ENCODE peak calls at places on chromosomes 1 and 21, in seven cellular contexts. M is anterior cingulate cortex; O is COR-L47; K is Kasumi-1; S is Calu3; B is activated CD4-positive, CD25-positive, alpha-beta regulatory T cell; X is HT-29. H is an unnamed sample.

GRCh38 chr1:2199042-2199810 is 4.7 kb upstream of the FAAP20 start:
- DNase-seq in M (peak; percentile 71), O (peak; percentile 59), K (peak; percentile 64), S (peak; percentile 72), B (peak; percentile 59), X (peak; percentile 81), H (peak; percentile 57)

GRCh38 chr21:35925497-35925896 is 134.8 kb downstream of the SETD4 start:
- DNase-seq in M (no peak), O (no peak), K (peak; percentile 3), S (peak; percentile 65), B (no peak), X (peak; percentile 13), H (no peak)

GRCh38 chr1:6177681-6178380 is 2.3 kb downstream of the CHD5 start:
- DNase-seq in M (no peak), O (no peak), K (no peak), S (no peak), B (no peak), X (no peak), H (no peak)

GRCh38 chr1:171258429-171258828 is 10.1 kb downstream of the FMO1 start:
- DNase-seq in M (no peak), O (no peak), K (no peak), S (no peak), B (no peak), X (no peak), H (no peak)

GRCh38 chr1:61699893-61700851 is 24.8 kb downstream of the TM2D1 start:
- DNase-seq in M (no peak), O (no peak), K (no peak), S (no peak), B (no peak), X (no peak), H (no peak)

GRCh38 chr1:14441302-14441741 is 157.2 kb upstream of the KAZN start:
- DNase-seq in M (no peak), O (no peak), K (no peak), S (no peak), B (no peak), X (no peak), H (no peak)

GRCh38 chr21:39616373-39616772 is 3.6 kb downstream of the B3GALT5 start:
- DNase-seq in M (no peak), O (no peak), K (no peak), S (no peak), B (no peak), X (peak; percentile 18), H (no peak)

GRCh38 chr1:72564749-72565148 is 282.4 kb upstream of the NEGR1 start:
- DNase-seq in M (no peak), O (no peak), K (no peak), S (no peak), B (no peak), X (no peak), H (no peak)

GRCh38 chr21:38413958-38414506 is 84.2 kb downstream of the ERG start:
- DNase-seq in M (no peak), O (no peak), K (no peak), S (no peak), B (no peak), X (no peak), H (no peak)

GRCh38 chr1:233375653-233376052 is 48.1 kb downstream of the MAP3K21 start:
- DNase-seq in M (no peak), O (no peak), K (no peak), S (no peak), B (no peak), X (no peak), H (no peak)

GRCh38 chr21:14241322-14241721 is 25.4 kb downstream of the RBM11 start:
- DNase-seq in M (no peak), O (no peak), K (no peak), S (no peak), B (no peak), X (no peak), H (no peak)

GRCh38 chr1:98940680-98941079 is 64.0 kb downstream of the PLPPR5 start:
- DNase-seq in M (no peak), O (no peak), K (no peak), S (no peak), B (no peak), X (no peak), H (no peak)

GRCh38 chr1:96820111-96820510 is 98.5 kb downstream of the PTBP2 start:
- DNase-seq in M (no peak), O (no peak), K (no peak), S (no peak), B (no peak), X (no peak), H (no peak)

GRCh38 chr1:52706136-52706670 is 8.1 kb upstream of the COA7 start:
- DNase-seq in M (no peak), O (no peak), K (peak; percentile 15), S (no peak), B (no peak), X (no peak), H (no peak)

GRCh38 chr1:11862890-11863289 is 4.1 kb upstream of the NPPB start:
- DNase-seq in M (no peak), O (no peak), K (no peak), S (peak; percentile 55), B (no peak), X (no peak), H (no peak)

GRCh38 chr1:156167536-156167935 is 14.2 kb downstream of the SEMA4A start:
- DNase-seq in M (no peak), O (no peak), K (no peak), S (no peak), B (no peak), X (no peak), H (no peak)

GRCh38 chr1:241591317-241591716 is 48.9 kb downstream of the CHML start:
- DNase-seq in M (no peak), O (no peak), K (no peak), S (peak; percentile 55), B (no peak), X (peak; percentile 39), H (no peak)

GRCh38 chr1:183920651-183921050 is 115.7 kb downstream of the RGL1 start:
- DNase-seq in M (peak; percentile 58), O (no peak), K (no peak), S (no peak), B (no peak), X (no peak), H (no peak)

GRCh38 chr1:10679521-10680220 is 116.8 kb downstream of the CASZ1 start:
- DNase-seq in M (no peak), O (peak; percentile 77), K (peak; percentile 59), S (peak; percentile 10), B (no peak), X (peak; percentile 67), H (no peak)

GRCh38 chr1:102852583-102852982 is 255.7 kb downstream of the COL11A1 start:
- DNase-seq in M (no peak), O (no peak), K (no peak), S (no peak), B (no peak), X (no peak), H (no peak)

GRCh38 chr1:54227091-54227602 is 27.2 kb downstream of the MRPL37 start:
- DNase-seq in M (no peak), O (no peak), K (peak; percentile 62), S (peak; percentile 42), B (no peak), X (peak; percentile 58), H (no peak)

H was measured in central memory CD8-positive, alpha-beta T cell.